ENCODE peak calls at places on chromosomes 5 and 9, in six cellular contexts. One of them, this sample, is unnamed.

GRCh38 chr5:100706796-100707195 is 171.6 kb downstream of the FAM174A start:
- DNase-seq in mesenchymal stem cell: peak
- DNase-seq in H9: no peak
- DNase-seq in trophoblast cell: peak
- DNase-seq in H1: no peak
- DNase-seq in IMR-90: no peak
- DNase-seq in this sample: no peak

GRCh38 chr9:13992136-13992798 is 321.7 kb downstream of the NFIB start:
- DNase-seq in mesenchymal stem cell: no peak
- DNase-seq in trophoblast cell: no peak
- DNase-seq in IMR-90: no peak
- DNase-seq in H1: no peak
- DNase-seq in H9: no peak
- DNase-seq in this sample: no peak

GRCh38 chr5:16907270-16907669 is 28.8 kb downstream of the MYO10 start:
- DNase-seq in trophoblast cell: no peak
- DNase-seq in IMR-90: no peak
- DNase-seq in H9: no peak
- DNase-seq in H1: no peak
- DNase-seq in mesenchymal stem cell: no peak
- DNase-seq in this sample: no peak

GRCh38 chr5:131355972-131356528 is 92.2 kb downstream of the CDC42SE2 start:
- DNase-seq in H9: no peak
- DNase-seq in IMR-90: peak
- DNase-seq in trophoblast cell: no peak
- DNase-seq in mesenchymal stem cell: peak
- DNase-seq in H1: no peak
- DNase-seq in this sample: no peak

GRCh38 chr5:150077996-150078801 is 8.2 kb downstream of the CSF1R start:
- DNase-seq in trophoblast cell: no peak
- DNase-seq in H1: peak
- DNase-seq in IMR-90: no peak
- DNase-seq in H9: no peak
- DNase-seq in mesenchymal stem cell: no peak
- DNase-seq in this sample: no peak

GRCh38 chr9:14769235-14769580 is 46.7 kb upstream of the CER1 start:
- DNase-seq in IMR-90: peak
- DNase-seq in trophoblast cell: peak
- DNase-seq in H1: no peak
- DNase-seq in H9: no peak
- DNase-seq in mesenchymal stem cell: no peak
- DNase-seq in this sample: peak

GRCh38 chr5:171630047-171630669 is 155.5 kb upstream of the SMIM23 start:
- DNase-seq in H9: peak
- DNase-seq in mesenchymal stem cell: peak
- DNase-seq in H1: peak
- DNase-seq in trophoblast cell: peak
- DNase-seq in IMR-90: peak
- DNase-seq in this sample: peak

GRCh38 chr5:112779531-112779930 is 41.8 kb downstream of the APC start:
- DNase-seq in H1: no peak
- DNase-seq in IMR-90: peak
- DNase-seq in mesenchymal stem cell: peak
- DNase-seq in trophoblast cell: peak
- DNase-seq in H9: no peak
- DNase-seq in this sample: no peak

GRCh38 chr9:16985559-16986348 is 115.3 kb upstream of the BNC2 start:
- DNase-seq in H9: no peak
- DNase-seq in H1: no peak
- DNase-seq in IMR-90: peak
- DNase-seq in trophoblast cell: no peak
- DNase-seq in mesenchymal stem cell: no peak
- DNase-seq in this sample: no peak

GRCh38 chr5:69265931-69266330 is 31.2 kb downstream of the CDK7 start:
- DNase-seq in mesenchymal stem cell: no peak
- DNase-seq in H1: peak
- DNase-seq in trophoblast cell: peak
- DNase-seq in IMR-90: no peak
- DNase-seq in H9: peak
- DNase-seq in this sample: peak

GRCh38 chr9:96217756-96218693 is 84.0 kb downstream of the HSD17B3 start:
- DNase-seq in IMR-90: peak
- DNase-seq in mesenchymal stem cell: peak
- DNase-seq in H9: peak
- DNase-seq in trophoblast cell: peak
- DNase-seq in H1: peak
- DNase-seq in this sample: peak

GRCh38 chr9:124128568-124128967 is 117.0 kb downstream of the LHX2 start:
- DNase-seq in H1: no peak
- DNase-seq in IMR-90: no peak
- DNase-seq in mesenchymal stem cell: peak
- DNase-seq in trophoblast cell: peak
- DNase-seq in H9: no peak
- DNase-seq in this sample: no peak

GRCh38 chr9:99635032-99635431 is 186.7 kb upstream of the NR4A3 start:
- DNase-seq in trophoblast cell: no peak
- DNase-seq in mesenchymal stem cell: peak
- DNase-seq in H9: no peak
- DNase-seq in IMR-90: peak
- DNase-seq in H1: no peak
- DNase-seq in this sample: no peak

GRCh38 chr9:129414377-129415021 is 206.4 kb downstream of the C9orf50 start:
- DNase-seq in trophoblast cell: peak
- DNase-seq in H9: no peak
- DNase-seq in IMR-90: peak
- DNase-seq in mesenchymal stem cell: peak
- DNase-seq in H1: no peak
- DNase-seq in this sample: peak

GRCh38 chr9:129415031-129415953 is 205.6 kb downstream of the C9orf50 start:
- DNase-seq in trophoblast cell: peak
- DNase-seq in IMR-90: no peak
- DNase-seq in mesenchymal stem cell: peak
- DNase-seq in H9: no peak
- DNase-seq in H1: no peak
- DNase-seq in this sample: no peak

GRCh38 chr9:129411501-129412175 is 209.3 kb downstream of the C9orf50 start:
- DNase-seq in IMR-90: no peak
- DNase-seq in H9: no peak
- DNase-seq in trophoblast cell: no peak
- DNase-seq in mesenchymal stem cell: no peak
- DNase-seq in H1: no peak
- DNase-seq in this sample: no peak

GRCh38 chr9:129412814-129413536 is 207.9 kb downstream of the C9orf50 start:
- DNase-seq in trophoblast cell: peak
- DNase-seq in mesenchymal stem cell: peak
- DNase-seq in IMR-90: peak
- DNase-seq in H1: no peak
- DNase-seq in H9: no peak
- DNase-seq in this sample: no peak

GRCh38 chr9:129413537-129414376 is 207.1 kb downstream of the C9orf50 start:
- DNase-seq in IMR-90: peak
- DNase-seq in H9: peak
- DNase-seq in H1: peak
- DNase-seq in trophoblast cell: peak
- DNase-seq in mesenchymal stem cell: peak
- DNase-seq in this sample: peak
- H4K8ac ChIP-seq in IMR-90: peak
- H4K8ac ChIP-seq in H9: no peak
- H4K8ac ChIP-seq in H1: peak
- H4K8ac ChIP-seq in trophoblast cell: peak
- H4K8ac ChIP-seq in mesenchymal stem cell: peak
- H4K8ac ChIP-seq in this sample: peak

GRCh38 chr9:4490705-4491620 is 695 bp downstream of the SLC1A1 start:
- DNase-seq in H1: peak
- DNase-seq in IMR-90: no peak
- DNase-seq in mesenchymal stem cell: peak
- DNase-seq in H9: no peak
- DNase-seq in trophoblast cell: no peak
- DNase-seq in this sample: no peak
- H3K14ac ChIP-seq in H1: no peak
- H3K14ac ChIP-seq in IMR-90: no peak
- H3K14ac ChIP-seq in mesenchymal stem cell: peak
- H3K14ac ChIP-seq in H9: no peak
- H3K14ac ChIP-seq in trophoblast cell: peak
- H3K14ac ChIP-seq in this sample: peak

DNA sequence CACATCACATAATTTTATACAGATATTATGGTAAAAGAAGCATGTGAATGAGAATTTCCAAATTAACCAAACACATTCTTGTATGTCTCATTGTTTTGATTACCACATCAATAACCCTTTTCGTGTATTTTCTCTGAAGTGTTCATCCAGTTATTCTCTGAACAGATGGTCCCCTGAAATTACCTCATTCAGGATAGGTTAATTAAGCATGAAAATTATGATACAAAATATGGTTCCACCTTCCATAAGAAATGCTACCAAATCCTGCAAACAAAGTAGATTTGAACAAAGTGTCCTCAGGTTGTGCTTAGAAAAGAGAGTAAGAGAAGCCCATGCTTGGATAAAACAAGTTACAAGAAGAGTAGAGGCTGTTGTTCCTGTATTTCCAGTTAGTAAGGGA is 83.1 kb upstream of the LMNB1 start:
- DNase-seq in IMR-90: no peak
- DNase-seq in trophoblast cell: no peak
- DNase-seq in mesenchymal stem cell: no peak
- DNase-seq in H1: no peak
- DNase-seq in H9: no peak
- DNase-seq in this sample: no peak
- H4K8ac ChIP-seq in IMR-90: no peak
- H4K8ac ChIP-seq in trophoblast cell: no peak
- H4K8ac ChIP-seq in mesenchymal stem cell: no peak
- H4K8ac ChIP-seq in H1: no peak
- H4K8ac ChIP-seq in H9: no peak
- H4K8ac ChIP-seq in this sample: no peak

GRCh38 chr5:145158654-145159199 is 676.4 kb downstream of the PRELID2 start:
- DNase-seq in trophoblast cell: no peak
- DNase-seq in H9: no peak
- DNase-seq in H1: no peak
- DNase-seq in mesenchymal stem cell: peak
- DNase-seq in IMR-90: no peak
- DNase-seq in this sample: no peak
- H3K14ac ChIP-seq in trophoblast cell: no peak
- H3K14ac ChIP-seq in H9: no peak
- H3K14ac ChIP-seq in H1: no peak
- H3K14ac ChIP-seq in mesenchymal stem cell: no peak
- H3K14ac ChIP-seq in IMR-90: no peak
- H3K14ac ChIP-seq in this sample: no peak

GRCh38 chr5:32984851-32985250 is 273.7 kb downstream of the NPR3 start:
- DNase-seq in IMR-90: peak
- DNase-seq in trophoblast cell: no peak
- DNase-seq in H1: no peak
- DNase-seq in mesenchymal stem cell: no peak
- DNase-seq in H9: no peak
- DNase-seq in this sample: no peak
- H4K8ac ChIP-seq in IMR-90: peak
- H4K8ac ChIP-seq in trophoblast cell: no peak
- H4K8ac ChIP-seq in H1: no peak
- H4K8ac ChIP-seq in mesenchymal stem cell: no peak
- H4K8ac ChIP-seq in H9: no peak
- H4K8ac ChIP-seq in this sample: no peak

DNA sequence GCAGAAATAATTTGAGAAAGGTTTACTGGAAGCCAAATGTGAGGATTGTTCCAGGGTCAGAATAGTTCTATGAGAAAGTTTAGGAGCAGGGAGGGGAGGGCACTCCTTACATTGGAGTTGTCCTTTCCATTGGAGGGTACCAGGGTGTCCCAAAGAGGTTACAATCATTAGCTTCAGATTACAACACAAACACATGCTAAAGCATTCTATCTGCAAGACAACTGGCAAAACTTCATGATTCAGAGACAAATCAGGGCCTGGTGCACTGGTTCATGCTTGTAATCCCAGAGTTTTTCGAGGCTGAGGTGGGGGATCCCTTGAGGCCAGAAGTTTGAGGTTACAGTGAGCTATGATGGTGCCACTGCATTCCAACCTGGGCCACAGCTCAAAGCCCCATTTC is 51.8 kb downstream of the NSUN2 start:
- DNase-seq in IMR-90: no peak
- DNase-seq in H1: no peak
- DNase-seq in mesenchymal stem cell: no peak
- DNase-seq in trophoblast cell: no peak
- DNase-seq in H9: no peak
- DNase-seq in this sample: no peak
- H3K14ac ChIP-seq in IMR-90: no peak
- H3K14ac ChIP-seq in H1: no peak
- H3K14ac ChIP-seq in mesenchymal stem cell: no peak
- H3K14ac ChIP-seq in trophoblast cell: no peak
- H3K14ac ChIP-seq in H9: no peak
- H3K14ac ChIP-seq in this sample: no peak

GRCh38 chr5:37248970-37249819 is at the start of gene CPLANE1:
- DNase-seq in H9: peak
- DNase-seq in trophoblast cell: peak
- DNase-seq in mesenchymal stem cell: peak
- DNase-seq in H1: peak
- DNase-seq in IMR-90: peak
- DNase-seq in this sample: peak
- H4K8ac ChIP-seq in H9: no peak
- H4K8ac ChIP-seq in trophoblast cell: peak
- H4K8ac ChIP-seq in mesenchymal stem cell: peak
- H4K8ac ChIP-seq in H1: peak
- H4K8ac ChIP-seq in IMR-90: peak
- H4K8ac ChIP-seq in this sample: no peak